ENCODE peak calls at places on chromosomes 3 and 15, in six cellular contexts. I, K, H, A, V and Z are unnamed samples.
A peak's percentile ranks its signal among the peaks of the same experiment; 100 is the strongest.

GRCh38 chr3:134666466-134666865 is 15.6 kb upstream of the KY start:
- DNase-seq in A (no peak), I (no peak), H (peak; percentile 93), V (no peak), K (no peak), Z (no peak)

GRCh38 chr3:111764645-111765091 is 94.4 kb upstream of the PHLDB2 start:
- DNase-seq in H (peak; percentile 81), K (peak; percentile 46), I (no peak), V (peak; percentile 34), A (no peak), Z (peak; percentile 52)

GRCh38 chr3:172046268-172046915 is 7.0 kb downstream of the FNDC3B start:
- DNase-seq in I (no peak), V (no peak), K (no peak), H (peak; percentile 47), A (no peak), Z (no peak)

GRCh38 chr3:76859596-76859995 is 180.3 kb upstream of the ROBO2 start:
- DNase-seq in I (no peak), V (no peak), H (no peak), A (no peak), K (no peak), Z (no peak)

GRCh38 chr3:56682458-56683121 is 475 bp downstream of the TASOR start:
- DNase-seq in A (peak; percentile 91), I (peak; percentile 86), H (peak; percentile 91), K (peak; percentile 80), V (peak; percentile 87), Z (no peak)

GRCh38 chr3:179227349-179227748 is 23.6 kb downstream of the KCNMB3 start:
- DNase-seq in H (peak; percentile 60), A (no peak), I (no peak), K (peak; percentile 27), V (no peak), Z (peak; percentile 47)

GRCh38 chr3:190710723-190711122 is 151.8 kb downstream of the GMNC start:
- DNase-seq in H (no peak), A (no peak), V (no peak), I (no peak), K (peak; percentile 22), Z (no peak)

GRCh38 chr3:58034738-58035511 is 26.7 kb downstream of the FLNB start:
- DNase-seq in K (peak; percentile 41), I (no peak), H (no peak), V (no peak), A (peak; percentile 53), Z (no peak)

GRCh38 chr3:34783881-34784280 is 855.4 kb upstream of the ARPP21 start:
- DNase-seq in K (no peak), I (no peak), H (peak; percentile 3), V (no peak), A (no peak), Z (no peak)

GRCh38 chr3:142886938-142887337 is 1.9 kb downstream of the PCOLCE2 start:
- DNase-seq in A (no peak), H (peak; percentile 85), V (peak; percentile 50), K (no peak), I (no peak), Z (no peak)

GRCh38 chr3:194256040-194256945 is 94.8 kb downstream of the CPN2 start:
- DNase-seq in H (no peak), V (no peak), K (no peak), I (no peak), A (no peak), Z (no peak)

GRCh38 chr3:68773401-68773800 is 158.9 kb downstream of the TAFA4 start:
- DNase-seq in A (no peak), I (no peak), V (no peak), H (no peak), K (no peak), Z (no peak)

GRCh38 chr3:106560451-106560966 is 691.7 kb upstream of the CBLB start:
- DNase-seq in K (no peak), H (peak; percentile 89), A (no peak), I (no peak), V (no peak), Z (no peak)

GRCh38 chr15:60682115-60682514 is 203.2 kb upstream of the ICE2 start:
- DNase-seq in I (no peak), H (peak; percentile 87), A (no peak), K (no peak), V (no peak), Z (no peak)

GRCh38 chr3:115623414-115623868 is at the start of gene GAP43:
- DNase-seq in H (peak; percentile 83), A (peak; percentile 66), I (no peak), V (peak; percentile 71), K (peak; percentile 85), Z (no peak)

GRCh38 chr3:159786489-159787181 is 202.0 kb upstream of the IL12A start:
- DNase-seq in I (no peak), V (peak; percentile 50), H (no peak), K (no peak), A (no peak), Z (no peak)

GRCh38 chr3:124512881-124513609 is 217.2 kb upstream of the UMPS start:
- DNase-seq in I (no peak), H (no peak), K (peak; percentile 57), V (peak; percentile 66), A (peak; percentile 15), Z (no peak)

GRCh38 chr3:119630562-119631329 is 29.6 kb downstream of the POPDC2 start:
- DNase-seq in K (no peak), V (peak; percentile 47), A (no peak), H (peak; percentile 81), I (no peak), Z (no peak)

GRCh38 chr3:179067839-179068238 is 3.8 kb downstream of the ZMAT3 start:
- DNase-seq in H (no peak), K (no peak), V (no peak), A (no peak), I (no peak), Z (no peak)

GRCh38 chr15:93166675-93167074 is 77.7 kb upstream of the RGMA start:
- DNase-seq in K (no peak), V (no peak), I (no peak), A (no peak), H (no peak), Z (no peak)

GRCh38 chr3:153320585-153321128 is 158.6 kb downstream of the RAP2B start:
- DNase-seq in A (no peak), H (no peak), I (no peak), K (no peak), V (no peak), Z (no peak)

DNA sequence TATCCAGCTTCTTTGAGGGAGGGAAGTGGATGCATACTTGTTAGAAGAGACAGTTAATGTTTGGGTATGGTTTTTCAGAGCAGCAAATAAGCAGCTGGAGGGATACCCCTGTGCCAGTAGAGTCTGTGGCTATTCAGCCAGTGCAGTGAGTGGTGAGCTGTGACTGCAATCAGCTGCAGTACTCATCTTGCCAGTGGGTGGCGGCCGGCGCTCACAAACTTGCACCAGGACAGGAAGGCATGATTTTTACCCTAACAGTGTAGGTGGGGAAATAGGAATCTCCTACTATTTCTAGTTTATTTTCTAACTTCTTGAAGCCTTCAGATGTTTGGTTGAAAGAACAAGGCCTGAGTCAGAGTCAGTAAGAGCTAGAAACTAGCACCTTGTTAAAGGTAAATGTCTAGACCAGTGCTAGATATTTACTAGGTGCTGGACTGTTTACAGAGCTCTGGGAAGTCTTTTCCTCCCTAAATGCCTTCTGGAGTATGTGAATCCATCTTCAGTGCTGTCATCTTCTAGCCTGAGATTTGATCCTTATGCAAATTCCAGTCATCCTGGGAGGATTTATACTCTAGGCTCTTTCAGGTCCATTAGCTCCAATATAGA is 23.6 kb downstream of the TIMP4 start:
- DNase-seq in K (peak; percentile 76), V (peak; percentile 84), H (peak; percentile 82), I (peak; percentile 53), A (peak; percentile 79), Z (peak; percentile 34)
- H2AFZ ChIP-seq in K (no peak overlapping the region), V (no peak overlapping the region), H (no peak overlapping the region), I (peak overlapping the region; percentile 49), A (peak overlapping the region; percentile 65), Z (no peak overlapping the region)

DNA sequence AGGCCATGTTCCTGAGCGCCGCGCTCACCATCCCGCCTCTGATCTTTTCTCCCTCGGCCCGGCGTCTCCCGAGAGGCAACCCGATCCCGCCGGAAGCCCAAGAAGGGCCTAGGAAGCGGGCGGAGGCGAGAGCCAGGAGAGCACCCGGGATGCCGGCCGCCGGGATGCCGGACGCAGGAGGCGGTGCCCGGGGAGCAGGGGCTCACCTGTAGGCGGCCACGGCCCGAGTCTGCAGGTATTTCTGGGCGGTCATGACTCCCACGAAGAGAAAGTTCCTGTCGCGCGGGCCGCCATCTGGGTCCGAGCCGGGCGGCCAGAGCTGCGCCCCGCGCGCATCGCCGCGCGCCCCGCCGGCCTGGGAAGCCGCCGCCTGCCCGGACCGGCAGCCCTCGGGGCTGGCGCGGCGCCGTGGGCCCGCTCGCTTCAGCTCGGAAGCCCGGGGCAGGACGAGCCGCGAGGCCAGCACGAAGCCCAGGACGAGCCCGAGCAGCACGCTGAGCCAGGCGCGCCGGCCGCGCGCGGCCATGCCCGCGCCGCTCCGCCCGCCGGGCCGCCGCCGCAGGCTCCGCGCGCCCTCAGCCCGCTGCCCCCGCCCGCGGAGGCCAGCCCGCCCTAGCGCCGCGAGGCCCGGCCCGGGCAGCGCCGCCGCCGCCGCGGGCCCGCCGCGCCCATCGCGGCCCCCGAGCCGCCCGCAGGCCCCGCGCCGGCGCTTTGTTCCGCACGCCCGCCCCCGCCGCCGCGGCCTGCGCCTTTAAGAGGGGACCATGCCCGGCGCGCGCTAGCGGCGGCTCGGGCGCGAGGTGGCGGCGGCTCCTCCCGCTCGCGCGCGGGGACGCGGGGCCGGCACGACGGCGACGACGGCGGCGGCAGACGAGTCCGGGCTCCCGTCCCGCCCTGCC is 668 bp downstream of the CHSY1 start:
- DNase-seq in A (peak; percentile 73), K (peak; percentile 87), I (no peak), H (peak; percentile 81), V (peak; percentile 84), Z (no peak)
- TF ChIP-seq EZH2phosphoT487 in A (no peak), K (no peak), I (no peak), H (no peak), V (no peak), Z (no peak)

DNA sequence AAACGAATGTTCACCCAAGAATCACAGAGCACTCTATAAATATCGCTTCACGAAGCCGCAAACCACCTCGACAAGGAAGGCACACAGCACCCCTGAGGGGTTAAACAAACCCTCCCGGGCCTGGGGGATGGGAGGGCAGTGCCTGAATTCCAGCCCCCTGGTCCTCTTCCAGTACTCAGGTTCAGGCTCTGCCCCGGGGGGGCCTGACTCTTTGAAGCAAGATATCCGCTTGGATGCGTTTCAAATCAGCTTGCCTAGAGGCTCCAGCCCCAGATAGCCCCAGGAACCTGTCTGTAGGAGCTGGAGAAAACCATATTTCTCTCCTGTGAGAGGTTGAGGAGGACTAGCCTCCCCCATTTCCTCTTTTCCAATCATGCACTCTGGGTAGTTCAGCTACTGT is 194.7 kb downstream of the WNT5A start:
- DNase-seq in V (no peak), I (no peak), A (peak; percentile 48), H (no peak), K (peak; percentile 35), Z (no peak)
- H2AFZ ChIP-seq in V (no peak overlapping the region), I (no peak overlapping the region), A (peak overlapping the region; percentile 44), H (no peak overlapping the region), K (peak overlapping the region; percentile 94), Z (no peak overlapping the region)

DNA sequence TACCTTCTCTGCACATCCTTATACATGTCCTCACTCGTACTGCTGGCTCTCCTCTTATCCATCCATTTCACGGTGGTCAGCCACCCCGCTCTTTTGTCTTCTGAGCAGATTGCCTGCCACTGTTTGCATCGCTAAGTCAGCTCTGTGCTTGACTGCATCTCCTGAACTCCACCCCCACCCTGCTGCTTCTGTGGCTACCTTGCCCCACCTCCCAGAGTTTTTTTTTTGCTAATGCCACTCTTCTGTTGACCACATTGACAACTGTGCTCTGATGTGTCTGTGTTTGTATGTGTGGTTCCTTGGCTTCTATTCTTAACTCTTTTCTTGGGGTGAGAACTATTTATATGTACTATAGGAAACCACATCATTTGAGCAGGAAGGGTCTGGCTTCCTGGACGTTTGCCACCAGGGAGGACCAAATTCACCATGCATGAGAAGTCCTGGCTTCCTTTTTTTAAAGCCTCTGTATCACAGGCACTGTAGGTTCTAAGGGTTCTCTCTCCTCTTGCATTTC is 12.8 kb upstream of the MTMR10 start:
- DNase-seq in K (peak; percentile 60), H (no peak), V (no peak), A (peak; percentile 55), I (peak; percentile 83), Z (no peak)
- TF ChIP-seq EZH2phosphoT487 in K (no peak), H (no peak), V (no peak), A (no peak), I (no peak), Z (no peak)